ENCODE peak calls at places on chromosomes 3 and 15, in four cellular contexts. One of them, this sample, is unnamed.

GRCh38 chr3:68648494-68648893 is 283.9 kb downstream of the TAFA4 start:
- DNase-seq in dorsolateral prefrontal cortex: no peak
- DNase-seq in GM06990: no peak
- DNase-seq in cardiac fibroblast: no peak
- DNase-seq in this sample: no peak

GRCh38 chr15:90402230-90402629 is 14.2 kb downstream of the IQGAP1 start:
- DNase-seq in GM06990: no peak
- DNase-seq in cardiac fibroblast: peak
- DNase-seq in dorsolateral prefrontal cortex: no peak
- DNase-seq in this sample: no peak

GRCh38 chr3:45546223-45546622 is 48.3 kb upstream of the LIMD1 start:
- DNase-seq in cardiac fibroblast: no peak
- DNase-seq in GM06990: no peak
- DNase-seq in dorsolateral prefrontal cortex: no peak
- DNase-seq in this sample: no peak

GRCh38 chr3:18559323-18559972 is 134.3 kb upstream of the SATB1 start:
- DNase-seq in dorsolateral prefrontal cortex: no peak
- DNase-seq in GM06990: no peak
- DNase-seq in cardiac fibroblast: peak
- DNase-seq in this sample: no peak

GRCh38 chr3:137105277-137105977 is 147.6 kb downstream of the IL20RB start:
- DNase-seq in GM06990: peak
- DNase-seq in cardiac fibroblast: peak
- DNase-seq in dorsolateral prefrontal cortex: no peak
- DNase-seq in this sample: no peak

GRCh38 chr3:47868306-47868705 is 65.4 kb downstream of the DHX30 start:
- DNase-seq in GM06990: no peak
- DNase-seq in dorsolateral prefrontal cortex: no peak
- DNase-seq in cardiac fibroblast: no peak
- DNase-seq in this sample: no peak

GRCh38 chr3:126573492-126574117 is 14.9 kb upstream of the C3orf22 start:
- DNase-seq in GM06990: no peak
- DNase-seq in dorsolateral prefrontal cortex: no peak
- DNase-seq in cardiac fibroblast: peak
- DNase-seq in this sample: no peak

GRCh38 chr3:2099028-2099671 is 484 bp downstream of the CNTN4 start:
- DNase-seq in dorsolateral prefrontal cortex: peak
- DNase-seq in GM06990: peak
- DNase-seq in cardiac fibroblast: no peak
- DNase-seq in this sample: peak

GRCh38 chr3:77825045-77825827 is 785.3 kb downstream of the ROBO2 start:
- DNase-seq in cardiac fibroblast: peak
- DNase-seq in dorsolateral prefrontal cortex: no peak
- DNase-seq in GM06990: no peak
- DNase-seq in this sample: peak

GRCh38 chr3:4584537-4585249 is 91.5 kb downstream of the ITPR1 start:
- DNase-seq in GM06990: peak
- DNase-seq in dorsolateral prefrontal cortex: no peak
- DNase-seq in cardiac fibroblast: peak
- DNase-seq in this sample: no peak

GRCh38 chr3:155352900-155353490 is 59.5 kb upstream of the STRIT1 start:
- DNase-seq in GM06990: no peak
- DNase-seq in cardiac fibroblast: peak
- DNase-seq in dorsolateral prefrontal cortex: no peak
- DNase-seq in this sample: no peak

GRCh38 chr3:195546130-195546560 is 3.0 kb upstream of the PPP1R2 start:
- DNase-seq in dorsolateral prefrontal cortex: no peak
- DNase-seq in cardiac fibroblast: peak
- DNase-seq in GM06990: no peak
- DNase-seq in this sample: no peak

GRCh38 chr15:70093070-70093469 is 4.6 kb downstream of the TLE3 start:
- DNase-seq in GM06990: no peak
- DNase-seq in dorsolateral prefrontal cortex: no peak
- DNase-seq in cardiac fibroblast: no peak
- DNase-seq in this sample: peak

GRCh38 chr3:16478516-16478915 is 35.0 kb downstream of the RFTN1 start:
- DNase-seq in GM06990: no peak
- DNase-seq in dorsolateral prefrontal cortex: no peak
- DNase-seq in cardiac fibroblast: peak
- DNase-seq in this sample: no peak

GRCh38 chr15:58547628-58548307 is 116.0 kb downstream of the LIPC start:
- DNase-seq in cardiac fibroblast: no peak
- DNase-seq in dorsolateral prefrontal cortex: no peak
- DNase-seq in GM06990: no peak
- DNase-seq in this sample: no peak

GRCh38 chr15:40942337-40942854 is 10.9 kb upstream of the CHAC1 start:
- DNase-seq in GM06990: no peak
- DNase-seq in dorsolateral prefrontal cortex: no peak
- DNase-seq in cardiac fibroblast: no peak
- DNase-seq in this sample: no peak

DNA sequence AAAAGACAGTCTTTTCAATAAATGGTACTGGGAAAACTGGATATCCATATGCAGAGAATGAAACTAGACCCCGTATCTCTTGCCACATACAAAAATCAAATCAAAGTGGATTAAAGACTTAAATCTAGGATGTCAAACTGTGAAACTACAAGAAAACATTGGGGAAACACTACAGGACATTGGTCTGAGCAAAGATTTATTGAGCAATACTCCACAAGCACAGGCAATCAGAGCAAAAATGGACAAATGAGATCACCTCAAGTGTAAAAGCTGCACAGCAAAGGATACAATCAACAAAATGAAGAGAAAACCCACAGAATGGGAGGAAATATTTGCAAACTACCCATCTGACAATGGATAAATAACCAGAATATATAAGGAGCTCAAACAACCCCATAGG is 38.4 kb upstream of the MBNL1 start:
- DNase-seq in dorsolateral prefrontal cortex: no peak
- DNase-seq in GM06990: no peak
- DNase-seq in cardiac fibroblast: peak
- DNase-seq in this sample: no peak
- TF ChIP-seq CTCF in dorsolateral prefrontal cortex: no peak
- TF ChIP-seq CTCF in GM06990: no peak
- TF ChIP-seq CTCF in cardiac fibroblast: no peak
- TF ChIP-seq CTCF in this sample: no peak

DNA sequence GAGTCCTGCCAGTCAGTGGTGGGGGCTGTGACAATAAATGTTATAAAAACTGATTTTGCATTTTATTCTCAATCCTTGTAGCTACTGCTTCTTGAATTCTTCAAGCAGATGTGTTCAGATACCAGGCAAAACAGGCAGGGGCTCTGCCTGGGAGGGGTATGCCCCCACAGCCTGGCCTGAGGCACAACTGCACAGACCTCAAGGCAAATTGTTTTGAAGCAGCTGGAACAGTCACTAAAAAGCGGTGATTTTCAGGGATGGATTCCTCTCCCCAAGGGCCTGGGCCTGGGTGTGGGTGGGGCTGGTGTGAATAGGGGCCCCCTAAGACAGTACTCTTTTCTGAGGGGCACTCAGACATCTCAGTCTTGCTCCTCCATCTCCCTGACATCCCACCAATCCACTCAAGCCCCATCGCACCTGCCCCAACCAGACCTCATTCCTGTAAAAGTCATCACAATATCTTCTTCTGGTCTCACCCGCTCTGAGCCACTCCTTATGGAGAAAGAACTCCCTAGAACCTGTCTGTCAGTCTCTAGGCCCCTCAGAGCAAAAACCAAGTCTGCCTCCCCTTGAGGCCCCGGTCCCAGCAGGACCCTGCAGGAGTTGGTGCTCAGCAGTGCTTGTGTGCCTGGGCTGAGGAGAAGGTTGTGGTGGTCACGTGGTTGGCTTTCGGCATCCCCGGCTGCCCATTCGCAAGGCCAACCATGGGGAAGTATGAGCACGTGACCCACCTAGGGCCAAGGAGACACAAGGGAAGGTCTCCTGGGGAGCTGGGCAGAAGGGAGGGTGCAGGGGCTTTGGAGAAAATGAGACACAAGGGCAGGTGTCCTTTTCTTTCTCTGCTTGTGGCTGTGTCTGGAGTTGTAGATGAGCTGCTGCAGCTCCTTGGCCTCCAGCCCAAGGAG is 2.9 kb upstream of the PSTPIP1 start:
- DNase-seq in dorsolateral prefrontal cortex: peak
- DNase-seq in GM06990: no peak
- DNase-seq in cardiac fibroblast: no peak
- DNase-seq in this sample: peak
- TF ChIP-seq CTCF in dorsolateral prefrontal cortex: no peak
- TF ChIP-seq CTCF in GM06990: no peak
- TF ChIP-seq CTCF in cardiac fibroblast: no peak
- TF ChIP-seq CTCF in this sample: no peak

GRCh38 chr15:51912528-51912927 is 59.0 kb downstream of the LEO1 start:
- DNase-seq in cardiac fibroblast: no peak
- DNase-seq in dorsolateral prefrontal cortex: no peak
- DNase-seq in GM06990: no peak
- DNase-seq in this sample: no peak

GRCh38 chr15:51904931-51905330 is 66.6 kb downstream of the LEO1 start:
- DNase-seq in dorsolateral prefrontal cortex: no peak
- DNase-seq in GM06990: no peak
- DNase-seq in cardiac fibroblast: no peak
- DNase-seq in this sample: no peak

GRCh38 chr15:51909591-51909990 is 62.0 kb downstream of the LEO1 start:
- DNase-seq in cardiac fibroblast: no peak
- DNase-seq in GM06990: no peak
- DNase-seq in dorsolateral prefrontal cortex: no peak
- DNase-seq in this sample: no peak

GRCh38 chr15:51908312-51908711 is 63.3 kb downstream of the LEO1 start:
- DNase-seq in dorsolateral prefrontal cortex: no peak
- DNase-seq in GM06990: no peak
- DNase-seq in cardiac fibroblast: peak
- DNase-seq in this sample: no peak

DNA sequence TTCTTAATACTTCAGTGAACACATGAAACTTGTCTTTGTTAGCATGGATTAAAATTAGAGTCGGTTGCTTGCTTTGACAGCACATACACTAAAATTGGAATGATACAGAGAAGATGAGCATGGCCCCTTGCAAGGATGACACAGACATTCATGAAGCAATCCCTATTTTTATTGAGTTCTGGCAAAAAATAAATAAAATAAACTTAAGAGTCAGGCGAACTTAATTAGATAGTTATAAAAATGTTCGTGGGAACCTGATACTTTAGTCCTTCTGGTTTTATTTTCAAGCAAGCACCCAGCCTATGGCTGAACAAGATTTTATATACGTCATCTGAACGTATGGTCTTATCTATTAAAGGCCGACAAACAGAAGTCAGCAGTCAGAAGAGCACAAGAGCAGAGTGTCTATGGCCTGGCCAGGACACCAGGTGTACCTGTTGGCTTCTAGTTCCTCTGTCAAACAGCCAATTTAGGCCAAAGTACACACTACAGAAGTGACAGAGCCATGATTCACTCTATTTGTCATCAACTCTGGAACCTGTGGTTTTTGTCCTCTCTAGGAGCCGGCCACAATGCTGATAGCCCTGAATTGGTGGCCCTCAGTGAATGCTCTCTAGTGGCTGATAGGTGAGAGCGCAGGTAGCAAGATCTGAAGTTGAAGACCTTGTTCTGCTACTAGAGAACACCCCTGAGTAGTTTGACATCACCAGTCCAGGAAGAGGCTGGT is 64.3 kb downstream of the LEO1 start:
- DNase-seq in GM06990: no peak
- DNase-seq in cardiac fibroblast: peak
- DNase-seq in dorsolateral prefrontal cortex: no peak
- DNase-seq in this sample: no peak
- TF ChIP-seq CTCF in GM06990: peak
- TF ChIP-seq CTCF in cardiac fibroblast: no peak
- TF ChIP-seq CTCF in dorsolateral prefrontal cortex: no peak
- TF ChIP-seq CTCF in this sample: no peak

DNA sequence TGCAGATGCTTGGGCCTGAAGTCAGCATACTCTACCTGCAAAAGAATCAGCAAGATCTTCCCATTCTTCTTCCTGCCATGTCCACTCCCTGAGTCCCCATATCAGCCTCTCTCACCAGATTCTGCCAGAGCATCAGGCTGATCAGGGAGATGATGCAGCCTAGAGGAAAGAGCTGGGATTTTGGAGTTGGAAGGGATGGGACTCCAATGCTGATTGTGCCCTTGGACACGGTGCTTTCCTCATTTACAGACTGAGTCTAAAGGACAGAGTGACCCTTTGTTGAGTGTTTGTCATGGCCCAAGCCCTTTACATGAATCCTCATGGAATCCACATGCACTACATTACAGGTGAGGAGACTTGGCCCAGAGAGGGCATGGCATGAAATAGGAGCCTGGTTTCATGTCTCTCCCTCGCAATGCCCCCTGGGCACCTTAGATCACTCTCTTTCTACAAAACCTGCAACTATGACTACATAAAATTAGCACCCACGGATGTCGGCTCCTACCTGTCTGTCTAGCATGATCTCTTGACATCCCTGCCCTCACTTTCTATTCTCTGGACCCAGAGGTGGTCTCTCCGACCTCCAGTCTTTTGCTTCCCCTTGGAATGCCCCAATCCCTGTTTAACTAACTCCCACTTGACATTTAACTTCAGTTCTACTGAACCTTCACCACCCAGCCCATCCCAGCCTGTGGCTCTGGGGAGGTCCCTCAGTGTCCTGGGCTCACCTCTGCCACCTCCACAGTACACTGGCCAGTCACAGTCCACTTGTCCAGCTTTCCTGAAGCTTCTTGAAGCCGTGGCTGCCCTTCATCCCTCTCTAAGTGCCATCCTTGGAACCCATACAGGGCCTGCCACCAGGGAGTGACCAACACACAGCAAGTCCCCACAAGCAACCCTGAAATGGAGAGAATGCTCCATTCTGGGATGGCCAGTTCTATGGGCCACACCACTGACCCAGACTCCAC is 173.5 kb downstream of the ABHD5 start:
- DNase-seq in dorsolateral prefrontal cortex: no peak
- DNase-seq in cardiac fibroblast: no peak
- DNase-seq in GM06990: no peak
- DNase-seq in this sample: no peak
- TF ChIP-seq CTCF in dorsolateral prefrontal cortex: no peak
- TF ChIP-seq CTCF in cardiac fibroblast: no peak
- TF ChIP-seq CTCF in GM06990: no peak
- TF ChIP-seq CTCF in this sample: no peak

GRCh38 chr15:101772921-101773320 is 30.4 kb upstream of the OR4F6 start:
- DNase-seq in dorsolateral prefrontal cortex: no peak
- DNase-seq in GM06990: no peak
- DNase-seq in cardiac fibroblast: no peak
- DNase-seq in this sample: no peak

GRCh38 chr15:101775136-101775535 is 28.2 kb upstream of the OR4F6 start:
- DNase-seq in dorsolateral prefrontal cortex: no peak
- DNase-seq in cardiac fibroblast: no peak
- DNase-seq in GM06990: no peak
- DNase-seq in this sample: no peak

GRCh38 chr15:101773496-101774100 is 29.7 kb upstream of the OR4F6 start:
- DNase-seq in GM06990: no peak
- DNase-seq in cardiac fibroblast: no peak
- DNase-seq in dorsolateral prefrontal cortex: no peak
- DNase-seq in this sample: no peak
- TF ChIP-seq CTCF in GM06990: peak
- TF ChIP-seq CTCF in cardiac fibroblast: peak
- TF ChIP-seq CTCF in dorsolateral prefrontal cortex: no peak
- TF ChIP-seq CTCF in this sample: peak